ENCODE peak calls at places on chromosomes 2 and 18, in six cellular contexts. One of them, this sample, is unnamed.
A peak's percentile ranks its signal among the peaks of the same experiment; 100 is the strongest.

GRCh38 chr2:108858894-108859293 is 72.3 kb downstream of the CCDC138 start:
- DNase-seq in C1 segment of cervical spinal cord: no peak
- DNase-seq in neural progenitor cell: no peak
- DNase-seq in iPS-NIHi11: no peak
- DNase-seq in cardiac muscle cell: no peak
- DNase-seq in stimulated activated CD4-positive, alpha-beta T cell treated with anti-CD3 and anti-CD28 coated beads, Interleukin-2, amount 100 ng/mL, for 48 hours: no peak
- DNase-seq in this sample: no peak

GRCh38 chr18:62713651-62714247 is 1.6 kb upstream of the PHLPP1 start:
- DNase-seq in C1 segment of cervical spinal cord: no peak
- DNase-seq in neural progenitor cell: no peak
- DNase-seq in iPS-NIHi11: no peak
- DNase-seq in cardiac muscle cell: no peak
- DNase-seq in stimulated activated CD4-positive, alpha-beta T cell treated with anti-CD3 and anti-CD28 coated beads, Interleukin-2, amount 100 ng/mL, for 48 hours: no peak
- DNase-seq in this sample: no peak

GRCh38 chr2:158782126-158782525 is 13.0 kb upstream of the DAPL1 start:
- DNase-seq in C1 segment of cervical spinal cord: no peak
- DNase-seq in neural progenitor cell: no peak
- DNase-seq in iPS-NIHi11: no peak
- DNase-seq in cardiac muscle cell: no peak
- DNase-seq in stimulated activated CD4-positive, alpha-beta T cell treated with anti-CD3 and anti-CD28 coated beads, Interleukin-2, amount 100 ng/mL, for 48 hours: no peak
- DNase-seq in this sample: no peak

GRCh38 chr2:73027340-73027739 is 44.2 kb downstream of the SFXN5 start:
- DNase-seq in C1 segment of cervical spinal cord: no peak
- DNase-seq in neural progenitor cell: no peak
- DNase-seq in iPS-NIHi11: no peak
- DNase-seq in cardiac muscle cell: no peak
- DNase-seq in stimulated activated CD4-positive, alpha-beta T cell treated with anti-CD3 and anti-CD28 coated beads, Interleukin-2, amount 100 ng/mL, for 48 hours: no peak
- DNase-seq in this sample: no peak

GRCh38 chr2:130300258-130300969 is 42.3 kb upstream of the IMP4 start:
- DNase-seq in C1 segment of cervical spinal cord: no peak
- DNase-seq in neural progenitor cell: peak; percentile 23
- DNase-seq in iPS-NIHi11: no peak
- DNase-seq in cardiac muscle cell: no peak
- DNase-seq in stimulated activated CD4-positive, alpha-beta T cell treated with anti-CD3 and anti-CD28 coated beads, Interleukin-2, amount 100 ng/mL, for 48 hours: no peak
- DNase-seq in this sample: no peak

GRCh38 chr2:5521462-5521861 is 170.7 kb upstream of the SOX11 start:
- DNase-seq in C1 segment of cervical spinal cord: no peak
- DNase-seq in neural progenitor cell: no peak
- DNase-seq in iPS-NIHi11: no peak
- DNase-seq in cardiac muscle cell: peak; percentile 48
- DNase-seq in stimulated activated CD4-positive, alpha-beta T cell treated with anti-CD3 and anti-CD28 coated beads, Interleukin-2, amount 100 ng/mL, for 48 hours: no peak
- DNase-seq in this sample: no peak

GRCh38 chr2:187577310-187577709 is 23.1 kb upstream of the TFPI start:
- DNase-seq in C1 segment of cervical spinal cord: no peak
- DNase-seq in neural progenitor cell: peak; percentile 59
- DNase-seq in iPS-NIHi11: no peak
- DNase-seq in cardiac muscle cell: peak; percentile 17
- DNase-seq in stimulated activated CD4-positive, alpha-beta T cell treated with anti-CD3 and anti-CD28 coated beads, Interleukin-2, amount 100 ng/mL, for 48 hours: no peak
- DNase-seq in this sample: no peak

GRCh38 chr2:25521665-25522387 is 151.6 kb downstream of the DTNB start:
- DNase-seq in C1 segment of cervical spinal cord: no peak
- DNase-seq in neural progenitor cell: peak; percentile 48
- DNase-seq in iPS-NIHi11: peak; percentile 39
- DNase-seq in cardiac muscle cell: peak; percentile 45
- DNase-seq in stimulated activated CD4-positive, alpha-beta T cell treated with anti-CD3 and anti-CD28 coated beads, Interleukin-2, amount 100 ng/mL, for 48 hours: peak; percentile 34
- DNase-seq in this sample: no peak

GRCh38 chr2:84971799-84972790 is 1.1 kb downstream of the KCMF1 start:
- DNase-seq in C1 segment of cervical spinal cord: peak; percentile 16
- DNase-seq in neural progenitor cell: peak; percentile 72
- DNase-seq in iPS-NIHi11: peak; percentile 64
- DNase-seq in cardiac muscle cell: peak; percentile 65
- DNase-seq in stimulated activated CD4-positive, alpha-beta T cell treated with anti-CD3 and anti-CD28 coated beads, Interleukin-2, amount 100 ng/mL, for 48 hours: peak; percentile 54
- DNase-seq in this sample: peak; percentile 60

GRCh38 chr2:219418155-219418569 is at the start of gene DES:
- DNase-seq in C1 segment of cervical spinal cord: no peak
- DNase-seq in neural progenitor cell: peak; percentile 28
- DNase-seq in iPS-NIHi11: peak; percentile 48
- DNase-seq in cardiac muscle cell: no peak
- DNase-seq in stimulated activated CD4-positive, alpha-beta T cell treated with anti-CD3 and anti-CD28 coated beads, Interleukin-2, amount 100 ng/mL, for 48 hours: no peak
- DNase-seq in this sample: no peak